ENCODE peak calls at places on chromosomes 4 and X, in six cellular contexts. M, A, Z, J, R and O are unnamed samples.

GRCh38 chr4:25970241-25970675 is 56.2 kb downstream of the SMIM20 start:
- DNase-seq in M (peak; percentile 36), A (peak; percentile 34), Z (no peak), J (no peak), R (no peak), O (peak; percentile 14)

GRCh38 chrX:23332101-23332887 is 2.4 kb upstream of the PTCHD1 start:
- DNase-seq in M (no peak), A (no peak), Z (no peak), J (no peak), R (no peak), O (no peak)

GRCh38 chr4:160247091-160247656 is 1144.3 kb downstream of the RAPGEF2 start:
- DNase-seq in M (no peak), A (no peak), Z (no peak), J (no peak), R (no peak), O (no peak)

GRCh38 chr4:56469489-56470210 is 2.2 kb downstream of the SRP72 start:
- DNase-seq in M (no peak), A (no peak), Z (no peak), J (no peak), R (no peak), O (no peak)

GRCh38 chr4:791866-792630 is 33.9 kb downstream of the CPLX1 start:
- DNase-seq in M (no peak), A (no peak), Z (no peak), J (peak; percentile 44), R (no peak), O (no peak)

GRCh38 chr4:108492816-108493595 is 127.4 kb upstream of the RPL34 start:
- DNase-seq in M (no peak), A (no peak), Z (no peak), J (no peak), R (peak; percentile 44), O (no peak)

GRCh38 chr4:159197260-159197884 is 94.5 kb downstream of the RAPGEF2 start:
- DNase-seq in M (no peak), A (no peak), Z (no peak), J (no peak), R (no peak), O (no peak)

GRCh38 chr4:74055096-74055495 is 16.6 kb upstream of the CXCL3 start:
- DNase-seq in M (no peak), A (no peak), Z (no peak), J (no peak), R (no peak), O (no peak)

GRCh38 chrX:66622209-66622608 is 16.7 kb downstream of the EDA2R start:
- DNase-seq in M (no peak), A (no peak), Z (no peak), J (no peak), R (no peak), O (no peak)

GRCh38 chr4:23021040-23021439 is 328.3 kb downstream of the GBA3 start:
- DNase-seq in M (no peak), A (no peak), Z (no peak), J (no peak), R (no peak), O (no peak)

GRCh38 chr4:184401397-184402171 is 72.8 kb downstream of the IRF2 start:
- DNase-seq in M (no peak), A (no peak), Z (no peak), J (no peak), R (no peak), O (peak; percentile 49)

GRCh38 chr4:182111586-182111985 is 131.6 kb upstream of the TENM3 start:
- DNase-seq in M (no peak), A (no peak), Z (no peak), J (no peak), R (no peak), O (no peak)

GRCh38 chrX:46601283-46601682 is 27.7 kb downstream of the CHST7 start:
- DNase-seq in M (no peak), A (no peak), Z (no peak), J (no peak), R (no peak), O (no peak)

GRCh38 chr4:108849611-108850406 is 87.0 kb upstream of the ETNPPL start:
- DNase-seq in M (no peak), A (no peak), Z (no peak), J (no peak), R (no peak), O (no peak)

GRCh38 chr4:71415491-71415890 is 76.7 kb downstream of the SLC4A4 start:
- DNase-seq in M (no peak), A (no peak), Z (no peak), J (no peak), R (no peak), O (no peak)

GRCh38 chrX:34810364-34810763 is 132.2 kb upstream of the FAM47B start:
- DNase-seq in M (no peak), A (no peak), Z (no peak), J (no peak), R (no peak), O (no peak)

GRCh38 chr4:30720656-30721352 is 635 bp downstream of the PCDH7 start:
- DNase-seq in M (peak; percentile 25), A (peak; percentile 25), Z (no peak), J (no peak), R (no peak), O (peak; percentile 70)

GRCh38 chrX:135327299-135327698 is 18.0 kb downstream of the ETDC start:
- DNase-seq in M (no peak), A (no peak), Z (no peak), J (no peak), R (peak; percentile 41), O (no peak)

GRCh38 chr4:153573221-153573620 is 107.1 kb downstream of the TMEM131L start:
- DNase-seq in M (peak; percentile 61), A (peak; percentile 61), Z (no peak), J (no peak), R (no peak), O (no peak)
- H3K4me1 ChIP-seq in M (peaks cover 62% of the 10 kb centered on the region), A (peaks cover 71% of the 10 kb centered on the region), Z (peaks cover 27% of the 10 kb centered on the region), J (peaks cover 53% of the 10 kb centered on the region), R (peaks cover 4% of the 10 kb centered on the region), O (peaks cover 15% of the 10 kb centered on the region)

GRCh38 chrX:346034-346813 is 27.6 kb upstream of the GTPBP6 start:
- DNase-seq in M (no peak), A (peak; percentile 12), Z (no peak), J (peak; percentile 46), R (no peak), O (no peak)

GRCh38 chrX:341541-342101 is 23.0 kb upstream of the GTPBP6 start:
- DNase-seq in M (no peak), A (peak; percentile 11), Z (no peak), J (peak; percentile 35), R (peak; percentile 35), O (peak; percentile 44)

GRCh38 chrX:347351-348117 is 28.9 kb upstream of the GTPBP6 start:
- DNase-seq in M (no peak), A (peak; percentile 12), Z (no peak), J (peak; percentile 47), R (no peak), O (no peak)

GRCh38 chrX:345020-345925 is 26.7 kb upstream of the GTPBP6 start:
- DNase-seq in M (no peak), A (peak; percentile 10), Z (no peak), J (peak; percentile 39), R (no peak), O (peak; percentile 47)

GRCh38 chrX:344371-344901 is 25.8 kb upstream of the GTPBP6 start:
- DNase-seq in M (no peak), A (peak; percentile 7), Z (no peak), J (peak; percentile 48), R (no peak), O (no peak)
- H3K9me3 ChIP-seq in M (no peaks in the 10 kb centered on the region), A (no peaks in the 10 kb centered on the region), Z (no peaks in the 10 kb centered on the region), J (no peaks in the 10 kb centered on the region), R (peaks cover 12% of the 10 kb centered on the region), O (no peaks in the 10 kb centered on the region)

GRCh38 chr4:140085924-140086323 is 68.1 kb downstream of the MAML3 start:
- DNase-seq in M (no peak), A (no peak), Z (no peak), J (no peak), R (no peak), O (no peak)
- H3K4me1 ChIP-seq in M (peaks cover 20% of the 10 kb centered on the region), A (peaks cover 4% of the 10 kb centered on the region), Z (no peaks in the 10 kb centered on the region), J (no peaks in the 10 kb centered on the region), R (peaks cover 84% of the 10 kb centered on the region), O (peaks cover 23% of the 10 kb centered on the region)

DNA sequence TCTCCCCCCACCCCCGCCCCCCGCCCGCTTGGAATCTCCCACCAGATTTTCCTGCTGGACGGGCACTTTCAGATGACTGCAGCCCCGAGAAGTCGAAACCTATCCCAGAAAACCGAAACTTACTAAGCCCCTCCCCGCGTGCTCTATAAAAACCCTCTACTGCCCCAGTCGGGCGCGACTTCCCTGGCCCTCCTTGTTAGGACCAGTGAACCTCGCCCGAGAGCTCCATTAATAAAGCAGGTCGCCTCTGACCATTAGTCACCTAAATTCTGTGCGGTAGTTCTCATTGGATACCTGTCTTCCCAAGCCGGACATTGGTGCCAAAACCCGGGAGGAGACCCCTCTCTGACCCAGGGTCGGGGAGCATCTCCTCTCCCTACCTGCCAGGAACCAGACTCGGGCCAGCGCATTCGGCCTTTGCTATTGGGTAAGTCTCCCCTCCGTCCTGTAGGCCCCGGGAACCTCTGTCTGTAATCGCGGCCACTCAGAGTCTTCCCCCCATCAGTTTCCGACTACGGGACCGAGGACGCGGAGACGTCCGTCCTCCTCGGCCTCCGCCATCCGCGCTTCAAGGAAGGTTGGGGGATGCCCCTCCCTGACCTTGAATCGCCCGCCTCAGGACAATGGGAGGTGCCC is 958.0 kb downstream of the RPA4 start:
- DNase-seq in M (no peak), A (no peak), Z (no peak), J (no peak), R (no peak), O (no peak)
- H3K9me3 ChIP-seq in M (no peaks in the 10 kb centered on the region), A (no peaks in the 10 kb centered on the region), Z (no peaks in the 10 kb centered on the region), J (no peaks in the 10 kb centered on the region), R (no peaks in the 10 kb centered on the region), O (no peaks in the 10 kb centered on the region)

DNA sequence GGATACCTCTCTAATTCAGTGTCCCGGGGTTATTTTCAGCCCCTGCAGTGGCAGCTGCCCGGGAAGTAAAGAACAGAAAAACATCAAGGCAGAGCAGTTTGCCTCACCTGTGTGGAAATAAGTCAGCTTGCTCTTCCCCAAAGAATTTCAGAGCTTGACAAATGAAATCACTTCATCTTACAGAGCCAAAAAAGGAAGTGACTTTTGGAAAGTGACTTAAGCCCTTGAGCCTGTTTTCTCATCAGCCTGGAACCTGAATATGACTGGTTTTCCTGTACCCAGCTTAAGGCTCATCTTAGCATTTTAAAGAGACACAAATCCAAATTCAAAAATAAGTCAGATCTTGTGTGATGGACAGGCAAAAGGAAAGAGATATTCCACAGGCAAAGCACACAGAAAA is 211.6 kb downstream of the RCHY1 start:
- DNase-seq in M (no peak), A (no peak), Z (no peak), J (no peak), R (no peak), O (no peak)
- H3K4me1 ChIP-seq in M (no peaks in the 10 kb centered on the region), A (no peaks in the 10 kb centered on the region), Z (no peaks in the 10 kb centered on the region), J (no peaks in the 10 kb centered on the region), R (no peaks in the 10 kb centered on the region), O (no peaks in the 10 kb centered on the region)

DNA sequence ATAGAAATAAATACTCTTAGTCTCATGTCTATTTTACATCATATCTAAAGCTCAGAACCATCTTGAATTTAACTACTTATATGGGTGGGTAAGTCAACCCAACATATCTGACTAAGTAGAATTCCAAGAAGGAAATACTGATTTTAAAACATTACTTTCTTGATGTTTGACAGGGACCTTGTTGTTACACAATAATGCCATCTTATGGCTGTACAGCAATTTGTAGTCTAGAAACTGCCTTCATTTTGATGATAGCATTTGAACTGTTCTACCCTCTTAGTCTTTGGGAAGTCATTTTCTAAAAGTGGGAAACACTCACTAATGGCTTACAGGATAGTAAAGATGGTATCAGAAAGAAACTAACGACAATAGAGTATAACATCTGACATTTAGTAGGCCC is 929.5 kb downstream of the DMD start:
- DNase-seq in M (no peak), A (no peak), Z (no peak), J (no peak), R (no peak), O (no peak)
- H3K9me3 ChIP-seq in M (no peaks in the 10 kb centered on the region), A (no peaks in the 10 kb centered on the region), Z (no peaks in the 10 kb centered on the region), J (no peaks in the 10 kb centered on the region), R (no peaks in the 10 kb centered on the region), O (no peaks in the 10 kb centered on the region)

GRCh38 chrX:13008851-13009250 is 33.9 kb downstream of the TMSB4X start:
- DNase-seq in M (no peak), A (no peak), Z (no peak), J (no peak), R (no peak), O (no peak)
- H3K4me1 ChIP-seq in M (peaks cover 25% of the 10 kb centered on the region), A (peaks cover 9% of the 10 kb centered on the region), Z (peaks cover 55% of the 10 kb centered on the region), J (peaks cover 5% of the 10 kb centered on the region), R (peaks cover 31% of the 10 kb centered on the region), O (no peaks in the 10 kb centered on the region)